ENCODE peak calls at places on chromosomes 7 and 10, in seven cellular contexts. I is amygdala; S is HS-5; A is hippocampal formation; Z is NB4; P is substantia nigra; N is activated T-helper 1 cell treated with anti-CD3 and anti-CD28 coated beads, Interleukin-2, amount 50 U/mL, for 16 hours. B is an unnamed sample.

GRCh38 chr7:141974831-141975230 is 1.3 kb upstream of the TAS2R38 start:
- DNase-seq in I (no peak), Z (peak), N (no peak), A (no peak), P (no peak), S (peak), B (no peak)

GRCh38 chr10:123043409-123043925 is 34.7 kb downstream of the ACADSB start:
- DNase-seq in P (peak), N (no peak), Z (peak), A (peak), S (no peak), I (no peak), B (no peak)

GRCh38 chr7:131108212-131108980 is 219.3 kb upstream of the MKLN1 start:
- DNase-seq in Z (peak), P (no peak), N (no peak), I (no peak), A (no peak), S (no peak), B (no peak)

GRCh38 chr7:137579913-137580640 is 236.5 kb upstream of the PTN start:
- DNase-seq in P (no peak), N (no peak), Z (no peak), I (no peak), S (peak), A (no peak), B (no peak)

GRCh38 chr7:150367677-150368097 is 935 bp upstream of the REPIN1 start:
- DNase-seq in P (no peak), Z (no peak), N (no peak), A (no peak), I (no peak), S (no peak), B (no peak)

GRCh38 chr10:21212275-21212674 is 313.2 kb downstream of the SKIDA1 start:
- DNase-seq in A (no peak), Z (peak), N (no peak), I (no peak), S (no peak), P (no peak), B (no peak)

GRCh38 chr7:12715372-12716133 is 28.1 kb downstream of the ARL4A start:
- DNase-seq in N (no peak), S (peak), A (peak), I (no peak), Z (peak), P (peak), B (peak)

GRCh38 chr10:51291961-51292360 is 217.7 kb downstream of the PRKG1 start:
- DNase-seq in P (no peak), N (no peak), S (no peak), A (no peak), I (no peak), Z (no peak), B (no peak)

GRCh38 chr10:87092861-87093460 is 1.7 kb downstream of the GLUD1 start:
- DNase-seq in N (no peak), A (no peak), I (no peak), Z (peak), P (no peak), S (peak), B (no peak)

GRCh38 chr7:1403844-1404404 is 55.3 kb downstream of the MICALL2 start:
- DNase-seq in N (no peak), S (no peak), A (no peak), Z (peak), I (no peak), P (no peak), B (no peak)

GRCh38 chr10:95221124-95221523 is 27.1 kb downstream of the ACSM6 start:
- DNase-seq in Z (no peak), P (no peak), S (no peak), A (no peak), N (no peak), I (no peak), B (no peak)

GRCh38 chr10:73979428-73980407 is 18.2 kb upstream of the VCL start:
- DNase-seq in I (no peak), Z (peak), A (no peak), N (no peak), P (no peak), S (no peak), B (no peak)

GRCh38 chr7:151539055-151539714 is 19.5 kb upstream of the RHEB start:
- DNase-seq in Z (no peak), I (no peak), P (no peak), S (no peak), A (peak), N (no peak), B (no peak)

GRCh38 chr10:28952523-28952922 is 275.2 kb downstream of the BAMBI start:
- DNase-seq in A (no peak), P (no peak), N (no peak), I (no peak), S (no peak), Z (no peak), B (no peak)

GRCh38 chr7:105596866-105597265 is 15.6 kb upstream of the EFCAB10 start:
- DNase-seq in P (no peak), Z (no peak), A (no peak), I (no peak), S (no peak), N (no peak), B (no peak)

GRCh38 chr7:107891619-107892366 is 810 bp downstream of the DLD start:
- DNase-seq in N (no peak), S (no peak), A (no peak), I (no peak), P (no peak), Z (peak), B (no peak)

GRCh38 chr10:48333856-48334255 is 27.4 kb downstream of the MAPK8 start:
- DNase-seq in A (no peak), Z (no peak), P (no peak), S (no peak), I (no peak), N (no peak), B (no peak)

GRCh38 chr10:75136346-75136745 is 24.9 kb downstream of the SAMD8 start:
- DNase-seq in N (no peak), Z (no peak), P (no peak), A (no peak), I (no peak), S (no peak), B (no peak)

GRCh38 chr10:117609095-117609821 is 66.7 kb downstream of the EMX2 start:
- DNase-seq in S (peak), N (no peak), A (peak), Z (no peak), I (no peak), P (no peak), B (no peak)

GRCh38 chr7:4068286-4068685 is 613.8 kb upstream of the FOXK1 start:
- DNase-seq in N (no peak), A (no peak), P (no peak), I (no peak), S (no peak), Z (no peak), B (no peak)

B was measured in esophagus squamous epithelium.